ENCODE peak calls at places on chromosomes 7 and 10, in five cellular contexts. P, Y, D, R and U are unnamed samples.

GRCh38 chr7:96739609-96740008 is 30.0 kb upstream of the SEM1 start:
- DNase-seq in R (no peak), Y (no peak), P (no peak), D (no peak), U (no peak)

GRCh38 chr10:71357792-71358265 is 38.8 kb downstream of the SLC29A3 start:
- DNase-seq in Y (no peak), P (no peak), D (peak), R (no peak), U (no peak)

GRCh38 chr10:129741280-129741977 is 222.6 kb downstream of the EBF3 start:
- DNase-seq in Y (no peak), R (no peak), D (no peak), P (no peak), U (no peak)

GRCh38 chr10:95560288-95561199 is 627 bp downstream of the SORBS1 start:
- DNase-seq in R (peak), P (peak), Y (peak), D (peak), U (peak)

GRCh38 chr7:87027900-87028299 is 31.6 kb downstream of the ELAPOR2 start:
- DNase-seq in Y (no peak), D (no peak), P (no peak), R (no peak), U (no peak)

GRCh38 chr7:25541064-25541463 is 312.8 kb upstream of the NPVF start:
- DNase-seq in P (no peak), D (no peak), Y (no peak), R (no peak), U (no peak)

GRCh38 chr7:115526272-115526671 is 504.3 kb downstream of the TFEC start:
- DNase-seq in R (no peak), P (no peak), Y (no peak), D (no peak), U (no peak)

GRCh38 chr10:96720422-96721206 is at the start of gene PIK3AP1:
- DNase-seq in Y (peak), P (peak), R (peak), D (peak), U (peak)

GRCh38 chr7:121960678-121961461 is 87.9 kb downstream of the PTPRZ1 start:
- DNase-seq in D (peak), Y (no peak), R (no peak), P (no peak), U (no peak)

GRCh38 chr10:104260775-104261115 is 6.1 kb downstream of the GSTO1 start:
- DNase-seq in R (no peak), P (no peak), D (peak), Y (no peak), U (no peak)

GRCh38 chr10:73634397-73634796 is 6.9 kb downstream of the MYOZ1 start:
- DNase-seq in P (no peak), D (no peak), Y (no peak), R (no peak), U (no peak)

GRCh38 chr7:139623518-139623917 is 100.0 kb downstream of the CLEC2L start:
- DNase-seq in Y (no peak), R (no peak), P (no peak), D (no peak), U (no peak)

GRCh38 chr7:87128883-87129282 is 23.4 kb upstream of the DMTF1 start:
- DNase-seq in P (no peak), R (no peak), D (peak), Y (no peak), U (no peak)

GRCh38 chr10:60414877-60415585 is 25.4 kb upstream of the ANK3 start:
- DNase-seq in P (no peak), Y (no peak), D (peak), R (peak), U (no peak)

GRCh38 chr7:951881-952547 is 2.5 kb downstream of the ADAP1 start:
- DNase-seq in R (no peak), D (no peak), Y (no peak), P (peak), U (no peak)

GRCh38 chr7:956031-956430 is 1.6 kb upstream of the ADAP1 start:
- DNase-seq in R (no peak), P (peak), Y (no peak), D (no peak), U (no peak)

GRCh38 chr7:954330-955238 is at the start of gene ADAP1:
- DNase-seq in P (peak), R (peak), D (peak), Y (peak), U (peak)

GRCh38 chr7:952548-953441 is 1.7 kb downstream of the ADAP1 start:
- DNase-seq in R (no peak), Y (no peak), D (no peak), P (peak), U (no peak)

GRCh38 chr7:953547-954327 is 743 bp downstream of the ADAP1 start:
- DNase-seq in D (peak), P (peak), Y (no peak), R (no peak), U (no peak)
- TF ChIP-seq CTCF in D (no peak), P (no peak), Y (no peak), R (no peak), U (no peak)

DNA sequence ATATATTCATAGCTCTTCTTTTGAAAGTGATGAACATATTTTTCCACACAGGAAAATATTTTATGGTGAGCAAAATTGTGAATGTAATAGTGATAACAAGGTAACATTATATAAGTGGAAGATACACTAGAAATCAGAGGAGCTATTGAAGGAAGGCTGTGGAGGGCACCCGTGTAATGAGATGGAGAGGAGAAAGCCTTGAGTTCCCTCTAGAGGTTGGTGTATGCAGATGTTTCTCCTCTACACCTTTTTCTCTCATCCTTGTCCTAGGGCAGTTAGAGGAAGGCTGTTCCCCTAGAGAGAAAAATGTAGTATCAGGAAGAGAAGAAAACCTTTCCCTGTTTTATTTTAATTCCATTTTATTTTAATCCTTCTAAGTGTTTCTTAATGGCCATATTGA is 54.6 kb upstream of the NRG3 start:
- DNase-seq in D (peak), P (no peak), R (no peak), Y (no peak), U (no peak)
- TF ChIP-seq CTCF in D (no peak), P (no peak), R (no peak), Y (peak), U (peak)

GRCh38 chr10:77974396-77975074 is 48.0 kb upstream of the DLG5 start:
- DNase-seq in Y (no peak), D (peak), P (no peak), R (no peak), U (peak)
- TF ChIP-seq CTCF in Y (peak), D (peak), P (no peak), R (no peak), U (peak)

DNA sequence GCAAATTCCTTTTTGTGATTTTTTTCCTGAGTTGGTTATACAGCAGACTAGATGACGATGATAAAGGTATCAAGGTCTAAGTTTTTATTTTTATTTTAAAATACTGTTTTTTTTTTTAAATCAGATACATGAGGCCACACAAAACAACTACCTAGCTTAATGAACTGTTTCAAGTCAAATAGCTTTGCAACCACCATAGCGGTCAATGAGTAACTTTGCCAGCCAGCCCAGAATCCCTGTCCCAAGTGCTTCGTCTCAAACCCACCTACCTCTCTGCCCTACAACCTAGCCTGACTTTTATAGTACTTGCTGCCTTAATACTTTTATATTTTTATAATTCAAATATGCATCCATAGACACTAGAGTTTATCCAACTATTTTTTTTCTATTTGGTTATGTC is 676.5 kb downstream of the NRG3 start:
- DNase-seq in D (no peak), P (no peak), Y (no peak), R (no peak), U (no peak)
- TF ChIP-seq CTCF in D (no peak), P (no peak), Y (no peak), R (no peak), U (no peak)

DNA sequence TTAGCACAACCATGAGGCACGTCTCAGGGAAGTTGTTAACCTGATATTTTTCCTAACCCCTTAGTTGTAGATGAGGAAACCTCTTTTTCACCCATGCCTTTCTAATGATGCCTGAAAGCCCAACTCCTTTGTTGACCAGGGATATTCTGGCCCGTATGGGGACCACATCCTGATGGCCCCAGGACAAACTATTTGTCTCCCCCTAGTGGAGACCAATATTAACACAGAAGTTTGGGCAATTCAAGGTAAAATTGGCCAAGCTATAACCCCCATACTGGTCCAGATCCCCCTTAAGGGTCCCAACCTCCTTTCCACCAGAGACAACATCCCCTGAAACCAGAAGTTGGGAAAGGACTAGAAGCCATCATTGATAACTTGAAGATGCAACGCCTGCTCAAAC is 893.3 kb downstream of the SORCS1 start:
- DNase-seq in R (no peak), P (no peak), Y (no peak), D (no peak), U (no peak)
- TF ChIP-seq CTCF in R (peak), P (no peak), Y (no peak), D (no peak), U (peak)

GRCh38 chr10:61586829-61587228 is 75.9 kb upstream of the CABCOCO1 start:
- DNase-seq in R (no peak), D (no peak), Y (no peak), P (no peak), U (no peak)

GRCh38 chr10:61589547-61590243 is 73.0 kb upstream of the CABCOCO1 start:
- DNase-seq in D (peak), P (no peak), R (no peak), Y (no peak), U (no peak)

GRCh38 chr10:61588770-61589211 is 73.9 kb upstream of the CABCOCO1 start:
- DNase-seq in Y (no peak), D (peak), R (no peak), P (no peak), U (no peak)

GRCh38 chr10:61594430-61594829 is 68.3 kb upstream of the CABCOCO1 start:
- DNase-seq in D (no peak), R (no peak), P (no peak), Y (no peak), U (no peak)

DNA sequence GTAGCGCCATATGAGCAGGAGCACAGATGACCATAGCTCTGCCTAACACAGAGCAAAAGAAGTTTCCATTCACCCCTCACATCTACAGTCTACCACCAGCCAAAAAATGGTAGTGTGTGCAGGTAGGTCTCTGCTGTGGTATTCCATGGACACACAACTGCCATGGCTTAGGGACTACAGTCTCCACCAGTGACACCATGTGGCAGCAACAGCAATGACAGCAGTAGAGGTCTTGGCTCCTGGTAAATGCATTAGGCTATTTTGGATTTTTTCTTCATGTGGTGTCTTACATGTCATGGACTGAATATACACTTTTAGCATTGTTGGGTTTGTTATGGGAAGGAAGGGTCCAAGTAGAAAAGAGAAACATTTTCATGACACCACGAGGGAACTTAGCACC is 70.1 kb upstream of the CABCOCO1 start:
- DNase-seq in P (no peak), D (peak), Y (no peak), R (no peak), U (no peak)
- TF ChIP-seq CTCF in P (no peak), D (peak), Y (peak), R (no peak), U (peak)

GRCh38 chr7:130793855-130794618 is 60.0 kb upstream of the KLF14 start:
- DNase-seq in Y (no peak), R (no peak), D (peak), P (no peak), U (no peak)
- TF ChIP-seq CTCF in Y (no peak), R (no peak), D (peak), P (no peak), U (no peak)

GRCh38 chr10:28541695-28542365 is 8.9 kb downstream of the WAC start:
- DNase-seq in R (no peak), P (no peak), D (peak), Y (no peak), U (no peak)
- TF ChIP-seq CTCF in R (no peak), P (no peak), D (no peak), Y (peak), U (peak)

GRCh38 chr10:100625821-100626220 is 90.1 kb downstream of the HIF1AN start:
- DNase-seq in R (no peak), P (no peak), D (no peak), Y (no peak), U (no peak)

GRCh38 chr10:100621360-100622205 is 85.8 kb downstream of the HIF1AN start:
- DNase-seq in R (no peak), P (no peak), D (peak), Y (no peak), U (no peak)

GRCh38 chr10:100624298-100624697 is 88.6 kb downstream of the HIF1AN start:
- DNase-seq in P (no peak), Y (no peak), R (no peak), D (no peak), U (no peak)

GRCh38 chr10:100620087-100620835 is 84.5 kb downstream of the HIF1AN start:
- DNase-seq in P (no peak), D (no peak), R (no peak), Y (no peak), U (no peak)

DNA sequence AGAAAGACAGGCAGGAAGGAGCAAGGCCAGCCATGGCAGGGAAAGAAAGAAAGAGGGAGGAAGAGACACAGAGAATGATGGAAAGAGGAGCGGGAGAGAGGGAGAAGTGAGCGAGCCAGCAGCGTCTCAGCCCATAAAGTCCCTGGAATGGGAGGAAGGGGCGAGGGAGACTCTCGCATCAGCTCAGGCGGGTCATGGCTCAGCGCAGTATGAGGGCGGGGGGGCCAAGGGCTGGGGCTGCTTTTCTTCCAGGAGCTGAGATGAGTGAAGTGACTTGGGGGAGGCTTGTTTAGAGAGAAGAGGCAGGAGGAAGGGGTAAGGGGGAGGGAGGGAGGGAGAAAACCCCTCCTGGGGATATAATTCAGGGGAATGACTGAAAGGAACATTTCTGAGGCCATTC is 87.8 kb downstream of the HIF1AN start:
- DNase-seq in Y (no peak), P (no peak), R (no peak), D (no peak), U (no peak)
- TF ChIP-seq CTCF in Y (no peak), P (no peak), R (no peak), D (no peak), U (no peak)